ENCODE peak calls at places on chromosome 5, in four cellular contexts. D is HCT116, Y is HepG2, H is OCI-LY7. Z is an unnamed sample.
A peak's percentile ranks its signal among the peaks of the same experiment; 100 is the strongest.

GRCh38 chr5:24789631-24790354 is 145.0 kb upstream of the CDH10 start:
- DNase-seq in D (no peak), Y (no peak), H (no peak), Z (peak; percentile 3)

GRCh38 chr5:169717298-169717697 is 80.2 kb downstream of the DOCK2 start:
- DNase-seq in D (no peak), Y (no peak), H (no peak), Z (peak; percentile 29)

GRCh38 chr5:1494780-1495524 is 28.8 kb downstream of the LPCAT1 start:
- DNase-seq in D (no peak), Y (no peak), H (peak; percentile 44), Z (peak; percentile 24)

GRCh38 chr5:126535856-126536545 is 59.0 kb downstream of the ALDH7A1 start:
- DNase-seq in D (no peak), Y (no peak), H (no peak), Z (no peak)

GRCh38 chr5:74440341-74440740 is 200.2 kb downstream of the ENC1 start:
- DNase-seq in D (no peak), Y (no peak), H (no peak), Z (peak; percentile 65)

GRCh38 chr5:174589599-174589998 is 134.8 kb upstream of the MSX2 start:
- DNase-seq in D (no peak), Y (peak; percentile 21), H (no peak), Z (peak; percentile 49)

GRCh38 chr5:109823597-109823996 is 133.9 kb downstream of the MAN2A1 start:
- DNase-seq in D (no peak), Y (no peak), H (no peak), Z (no peak)

GRCh38 chr5:140926903-140927573 is 939 bp downstream of the PCDHAC1 start:
- DNase-seq in D (no peak), Y (no peak), H (no peak), Z (no peak)

GRCh38 chr5:19855031-19855430 is 133.0 kb downstream of the CDH18 start:
- DNase-seq in D (no peak), Y (no peak), H (no peak), Z (no peak)

GRCh38 chr5:133938932-133939331 is 29.5 kb downstream of the C5orf15 start:
- DNase-seq in D (no peak), Y (no peak), H (peak; percentile 86), Z (no peak)

GRCh38 chr5:72837524-72838096 is 21.1 kb downstream of the TNPO1 start:
- DNase-seq in D (no peak), Y (no peak), H (no peak), Z (no peak)

GRCh38 chr5:114412509-114413171 is 50.8 kb downstream of the KCNN2 start:
- DNase-seq in D (peak; percentile 12), Y (no peak), H (no peak), Z (peak; percentile 20)

GRCh38 chr5:180173875-180174586 is 35.0 kb downstream of the RASGEF1C start:
- DNase-seq in D (no peak), Y (no peak), H (no peak), Z (no peak)

GRCh38 chr5:151820903-151821302 is 49.1 kb downstream of the G3BP1 start:
- DNase-seq in D (no peak), Y (peak; percentile 98), H (no peak), Z (no peak)

GRCh38 chr5:28576022-28576421 is 1537.6 kb upstream of the CDH9 start:
- DNase-seq in D (no peak), Y (peak; percentile 5), H (peak; percentile 12), Z (no peak)

GRCh38 chr5:370959-371810 is 49.7 kb downstream of the AHRR start:
- DNase-seq in D (no peak), Y (no peak), H (no peak), Z (no peak)

GRCh38 chr5:113776832-113777525 is 263.5 kb downstream of the YTHDC2 start:
- DNase-seq in D (no peak), Y (peak; percentile 2), H (no peak), Z (no peak)

GRCh38 chr5:145859897-145860296 is 12.9 kb downstream of the GRXCR2 start:
- DNase-seq in D (no peak), Y (no peak), H (no peak), Z (no peak)

GRCh38 chr5:66710557-66710956 is 114.4 kb downstream of the MAST4 start:
- DNase-seq in D (no peak), Y (no peak), H (no peak), Z (no peak)

GRCh38 chr5:178477224-178478201 is 112.7 kb downstream of the COL23A1 start:
- DNase-seq in D (no peak), Y (no peak), H (no peak), Z (no peak)

GRCh38 chr5:23084815-23085214 is 231.7 kb upstream of the CDH12 start:
- DNase-seq in D (no peak), Y (no peak), H (no peak), Z (no peak)

GRCh38 chr5:102049517-102049916 is 246.6 kb downstream of the SLCO4C1 start:
- DNase-seq in D (no peak), Y (no peak), H (no peak), Z (no peak)

DNA sequence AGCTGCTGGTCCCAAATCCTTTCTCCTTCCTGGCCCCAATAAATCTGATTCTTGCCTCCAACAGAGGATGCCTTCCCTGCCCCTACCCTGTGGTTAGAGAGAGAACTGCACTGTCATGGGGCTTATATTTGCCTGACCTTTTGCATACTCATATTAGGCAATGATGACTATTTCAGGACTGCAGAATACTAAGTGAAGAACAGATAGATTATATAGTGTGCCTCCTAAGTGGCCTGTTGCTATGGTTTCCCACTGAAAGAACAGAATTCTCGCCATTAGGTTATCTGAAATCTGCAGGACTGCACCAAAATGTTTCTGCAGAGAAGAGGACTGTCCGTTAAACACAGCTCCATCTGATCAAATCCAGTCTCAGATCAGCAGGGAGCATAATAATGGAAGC is 87.3 kb upstream of the CCNG1 start:
- DNase-seq in D (no peak), Y (no peak), H (no peak), Z (peak; percentile 16)
- H3K4me2 ChIP-seq in D (no peak overlapping the region), Y (no peak overlapping the region), H (no peak overlapping the region), Z (no peak overlapping the region)

GRCh38 chr5:142792865-142793232 is 22.7 kb downstream of the ARHGAP26 start:
- DNase-seq in D (no peak), Y (no peak), H (no peak), Z (no peak)

GRCh38 chr5:142796492-142797109 is 26.4 kb downstream of the ARHGAP26 start:
- DNase-seq in D (no peak), Y (no peak), H (no peak), Z (no peak)

GRCh38 chr5:142792012-142792864 is 22.1 kb downstream of the ARHGAP26 start:
- DNase-seq in D (no peak), Y (no peak), H (no peak), Z (no peak)

GRCh38 chr5:142795246-142795645 is 25.1 kb downstream of the ARHGAP26 start:
- DNase-seq in D (no peak), Y (no peak), H (peak; percentile 51), Z (no peak)

GRCh38 chr5:142794527-142794926 is 24.4 kb downstream of the ARHGAP26 start:
- DNase-seq in D (no peak), Y (no peak), H (no peak), Z (no peak)
- H3K4me2 ChIP-seq in D (no peak overlapping the region), Y (no peak overlapping the region), H (no peak overlapping the region), Z (no peak overlapping the region)

DNA sequence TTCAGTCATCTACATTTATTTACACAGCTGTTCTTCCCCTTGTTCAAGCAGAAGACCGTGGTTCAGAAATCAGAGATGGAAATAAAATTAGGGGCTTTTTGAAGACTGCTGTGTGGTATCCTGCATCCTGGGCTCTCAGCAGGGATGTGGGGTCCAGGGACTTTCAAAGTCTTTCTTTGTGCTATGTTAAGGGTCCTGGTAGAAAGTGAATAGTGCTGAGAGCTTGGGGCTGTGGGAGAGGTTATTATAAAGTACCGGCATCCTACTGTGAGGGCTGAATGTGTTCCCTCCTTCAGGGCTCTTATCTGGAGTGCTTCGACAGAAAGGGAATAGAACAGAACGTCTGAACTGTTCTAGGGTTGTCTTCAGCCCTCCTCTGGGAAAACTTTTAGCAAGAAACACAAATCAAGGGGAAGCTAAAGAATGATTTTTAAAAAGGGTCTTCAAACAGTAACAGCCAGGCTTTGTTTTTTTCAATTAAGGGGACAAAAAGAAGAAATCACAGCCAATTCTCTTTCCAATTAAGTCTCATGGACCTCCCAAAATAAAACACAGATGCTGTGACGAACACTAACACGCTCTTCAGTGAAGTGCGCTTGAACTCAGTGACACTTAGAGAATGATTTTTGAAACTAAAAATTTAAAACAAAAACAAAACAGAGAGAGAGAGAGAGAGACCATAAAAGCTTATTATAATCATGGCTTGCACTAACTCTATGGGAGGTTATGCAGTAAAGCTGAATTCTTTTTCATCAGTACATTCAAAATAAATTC is 15.7 kb upstream of the SLC1A3 start:
- DNase-seq in D (no peak), Y (no peak), H (no peak), Z (no peak)
- H3K4me2 ChIP-seq in D (no peak overlapping the region), Y (no peak overlapping the region), H (no peak overlapping the region), Z (no peak overlapping the region)

DNA sequence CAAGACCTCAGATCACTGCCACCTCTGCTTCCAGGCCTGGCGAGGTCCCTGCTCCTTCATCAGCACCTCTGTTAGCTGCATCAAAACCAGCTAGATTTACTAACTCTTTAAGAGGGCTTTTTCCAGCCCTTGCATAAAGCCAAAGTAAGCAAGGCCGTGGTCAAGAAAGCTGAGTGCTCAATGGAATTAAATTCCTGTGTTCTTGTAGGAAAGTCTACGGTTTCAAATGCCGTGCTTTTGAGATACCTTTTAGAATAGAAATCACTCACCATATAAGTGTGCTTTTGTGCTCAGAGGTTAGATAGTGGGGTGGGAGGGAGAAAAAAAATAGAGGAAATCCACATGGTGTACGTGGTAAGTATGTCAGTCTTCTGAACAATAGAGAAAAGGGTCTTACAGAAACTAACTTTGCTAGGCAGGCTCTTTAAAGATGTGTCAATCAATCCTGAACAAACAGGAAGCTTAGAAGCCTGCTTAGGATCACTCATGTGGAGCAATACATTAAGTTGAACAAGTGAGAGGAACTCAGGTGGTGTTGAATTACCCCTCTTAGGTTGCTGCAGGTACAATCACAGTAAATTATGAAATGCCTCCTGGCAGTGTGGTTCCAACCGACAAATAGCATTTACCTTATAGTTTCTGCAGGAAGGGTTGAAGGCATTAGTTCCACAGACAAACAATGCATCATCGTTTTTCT is 79.7 kb downstream of the SEMA6A start:
- DNase-seq in D (no peak), Y (peak; percentile 22), H (peak; percentile 68), Z (no peak)
- H3K4me2 ChIP-seq in D (no peak overlapping the region), Y (no peak overlapping the region), H (peak overlapping the region; percentile 1), Z (no peak overlapping the region)

DNA sequence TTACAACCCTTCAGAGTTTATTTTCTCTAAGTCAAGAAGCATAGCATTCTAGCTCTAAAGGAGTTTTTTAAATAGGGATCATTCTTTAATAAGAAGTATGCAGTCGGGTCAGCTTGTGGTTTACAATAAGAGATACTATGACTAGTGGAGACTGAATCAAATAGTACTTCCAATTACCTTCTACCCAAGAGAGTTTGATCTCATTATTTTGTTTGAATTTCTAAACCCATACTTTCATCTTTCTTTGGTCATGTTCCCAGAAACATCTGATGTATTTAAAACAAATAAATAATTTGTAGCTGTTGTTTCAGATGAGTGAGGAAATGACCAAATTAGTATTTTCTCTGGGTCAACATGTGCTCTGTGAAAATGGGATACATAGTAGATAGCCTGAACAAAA is 160.2 kb upstream of the CDH6 start:
- DNase-seq in D (no peak), Y (no peak), H (no peak), Z (no peak)
- H3K4me2 ChIP-seq in D (no peak overlapping the region), Y (no peak overlapping the region), H (no peak overlapping the region), Z (no peak overlapping the region)

GRCh38 chr5:154278172-154278571 is 87.6 kb downstream of the GALNT10 start:
- DNase-seq in D (no peak), Y (no peak), H (no peak), Z (no peak)
- H3K4me2 ChIP-seq in D (no peak overlapping the region), Y (no peak overlapping the region), H (no peak overlapping the region), Z (no peak overlapping the region)